ENCODE peak calls at places on chromosomes 16 and 17, in ten cellular contexts. K, Z, B, R, U, G, H, L, E and V are unnamed samples.

GRCh38 chr16:16994831-16995230 is 475.9 kb downstream of the XYLT1 start:
- DNase-seq in E (no peak), R (no peak), K (no peak), H (no peak), L (no peak), B (no peak), Z (no peak), G (no peak), U (no peak), V (no peak)

GRCh38 chr17:53101706-53102105 is 721.0 kb upstream of the KIF2B start:
- DNase-seq in U (no peak), E (no peak), R (no peak), H (no peak), Z (no peak), G (no peak), L (no peak), K (no peak), B (no peak), V (no peak)

GRCh38 chr17:60398227-60398959 is 6.5 kb upstream of the USP32 start:
- DNase-seq in H (no peak), Z (no peak), L (no peak), E (no peak), B (no peak), R (no peak), G (no peak), U (no peak), K (no peak), V (no peak)

GRCh38 chr17:66123163-66123562 is 68.8 kb downstream of the CEP112 start:
- DNase-seq in B (no peak), L (no peak), U (peak), R (no peak), Z (no peak), E (no peak), H (no peak), G (no peak), K (peak), V (no peak)

GRCh38 chr17:56319531-56319930 is 166.3 kb downstream of the ANKFN1 start:
- DNase-seq in B (no peak), K (peak), R (no peak), L (peak), U (peak), G (no peak), Z (no peak), H (no peak), E (peak), V (no peak)

GRCh38 chr16:52191533-52192134 is 355.3 kb downstream of the TOX3 start:
- DNase-seq in K (peak), H (peak), B (no peak), G (peak), L (peak), E (peak), R (peak), Z (peak), U (peak), V (no peak)

GRCh38 chr16:1781758-1782407 is 488 bp downstream of the SPSB3 start:
- DNase-seq in H (peak), L (peak), B (no peak), R (no peak), U (peak), G (no peak), K (no peak), Z (peak), E (no peak), V (no peak)

GRCh38 chr17:9004132-9004960 is 17.0 kb upstream of the NTN1 start:
- DNase-seq in B (no peak), L (no peak), Z (no peak), K (no peak), U (no peak), H (peak), R (no peak), G (no peak), E (no peak), V (no peak)

GRCh38 chr17:81401727-81402529 is 6.7 kb downstream of the BAHCC1 start:
- DNase-seq in K (peak), E (no peak), B (no peak), Z (no peak), G (no peak), H (no peak), R (no peak), U (peak), L (peak), V (no peak)

GRCh38 chr17:10757658-10758057 is 27.8 kb upstream of the TMEM220 start:
- DNase-seq in L (no peak), K (no peak), Z (no peak), E (no peak), B (peak), U (no peak), G (no peak), R (no peak), H (no peak), V (no peak)

GRCh38 chr17:4945944-4946280 is 2.4 kb downstream of the PFN1 start:
- DNase-seq in L (no peak), H (no peak), G (no peak), E (no peak), B (no peak), R (no peak), U (no peak), K (no peak), Z (no peak), V (no peak)

GRCh38 chr16:49921106-49921505 is 65.2 kb upstream of the ZNF423 start:
- DNase-seq in K (no peak), H (no peak), Z (no peak), E (no peak), U (no peak), G (no peak), B (no peak), L (no peak), R (no peak), V (no peak)

GRCh38 chr16:85916141-85916890 is 17.4 kb downstream of the IRF8 start:
- DNase-seq in U (peak), E (no peak), G (no peak), K (peak), R (peak), H (peak), Z (no peak), L (peak), B (no peak), V (no peak)

GRCh38 chr16:56643833-56644232 is 5.4 kb downstream of the MT1A start:
- DNase-seq in K (no peak), L (no peak), E (no peak), G (no peak), U (no peak), Z (no peak), H (peak), B (no peak), R (no peak), V (no peak)

GRCh38 chr16:56647641-56648431 is 3.9 kb upstream of the MT1B start:
- DNase-seq in L (no peak), Z (no peak), U (no peak), B (no peak), R (no peak), K (no peak), H (peak), E (no peak), G (no peak), V (no peak)

GRCh38 chr16:56643080-56643778 is 4.8 kb downstream of the MT1A start:
- DNase-seq in E (no peak), Z (peak), R (peak), K (peak), L (peak), H (peak), U (peak), G (peak), B (no peak), V (no peak)

GRCh38 chr16:56645311-56645710 is 6.4 kb upstream of the MT1B start:
- DNase-seq in R (no peak), G (no peak), B (no peak), K (no peak), E (no peak), H (no peak), Z (no peak), U (no peak), L (no peak), V (no peak)

DNA sequence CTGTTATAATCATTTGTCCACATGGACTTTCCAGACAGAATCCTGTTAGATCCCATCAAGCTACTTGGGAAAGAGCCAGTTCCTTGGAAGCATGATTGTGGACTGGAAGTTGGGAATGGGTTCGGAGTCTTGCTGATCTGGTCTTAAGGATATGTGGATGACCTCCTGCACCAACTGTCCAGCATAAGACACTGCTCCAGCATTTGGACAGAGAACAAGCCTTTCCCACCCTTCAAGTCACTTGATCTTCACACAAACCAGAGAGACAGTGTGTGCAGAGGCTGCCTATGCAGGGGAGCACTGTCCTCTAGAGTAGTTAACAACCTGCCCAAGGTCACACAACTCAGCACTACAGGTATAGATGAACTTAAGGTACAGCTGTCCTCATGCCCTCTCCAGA is 5.8 kb upstream of the MT1B start:
- DNase-seq in H (no peak), U (no peak), R (no peak), L (no peak), Z (no peak), E (no peak), G (no peak), K (no peak), B (no peak), V (no peak)
- H3K4me3 ChIP-seq in H (no peak), U (no peak), R (no peak), L (no peak), Z (no peak), E (no peak), G (no peak), K (no peak), B (no peak), V (no peak)

DNA sequence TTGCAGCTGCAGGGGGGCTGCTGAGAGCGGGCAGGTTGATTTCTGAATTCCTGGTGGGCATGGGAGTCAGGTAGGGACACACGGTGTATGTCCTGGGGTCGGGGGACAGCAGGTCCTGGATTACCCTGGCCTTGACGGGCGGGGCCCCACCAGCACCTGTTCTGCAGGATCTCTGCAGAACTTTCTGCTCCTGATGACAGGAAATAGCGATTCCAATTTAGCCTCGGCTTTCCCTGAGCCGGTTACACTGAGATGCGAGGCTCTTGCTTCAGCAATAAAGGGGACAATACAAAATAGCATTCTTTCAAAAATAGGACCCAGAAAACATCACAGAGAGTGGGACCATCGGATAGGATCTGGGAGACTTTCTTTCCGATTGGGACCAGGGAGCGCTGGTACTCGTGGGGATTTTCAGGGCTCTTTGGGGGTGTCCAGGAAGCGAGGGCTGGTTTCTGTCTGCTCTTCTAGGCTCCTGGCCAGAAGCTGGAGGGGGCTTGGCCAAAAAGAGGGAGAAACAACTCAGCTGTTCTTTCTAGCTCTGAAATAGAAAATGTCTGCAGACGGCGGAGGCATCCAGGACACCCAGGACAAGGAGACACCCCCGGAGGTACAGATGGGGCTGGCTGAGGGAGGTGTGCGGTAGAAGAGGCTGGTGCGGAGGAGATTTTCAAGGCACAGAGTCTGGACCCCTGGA is 642 bp downstream of the ZNF205 start:
- DNase-seq in E (no peak), U (no peak), G (no peak), Z (no peak), B (no peak), K (peak), R (no peak), L (no peak), H (no peak), V (no peak)
- H3K4me3 ChIP-seq in E (peak), U (peak), G (no peak), Z (no peak), B (peak), K (peak), R (peak), L (peak), H (peak), V (peak)

GRCh38 chr16:31569360-31569717 is 41.6 kb downstream of the AHSP start:
- DNase-seq in E (no peak), L (no peak), H (no peak), Z (peak), U (peak), K (no peak), R (no peak), B (no peak), G (no peak), V (no peak)
- H3K4me3 ChIP-seq in E (no peak), L (no peak), H (no peak), Z (no peak), U (peak), K (no peak), R (peak), B (peak), G (no peak), V (no peak)

GRCh38 chr17:40560592-40561293 is 4.5 kb downstream of the CCR7 start:
- DNase-seq in Z (peak), E (no peak), H (peak), R (peak), L (no peak), G (peak), U (no peak), B (peak), K (peak), V (no peak)
- H3K4me3 ChIP-seq in Z (peak), E (peak), H (no peak), R (no peak), L (no peak), G (peak), U (no peak), B (peak), K (no peak), V (no peak)

GRCh38 chr17:41864837-41865595 is at the start of gene KLHL11:
- DNase-seq in B (no peak), K (peak), H (peak), R (peak), L (peak), E (peak), Z (peak), G (peak), U (peak), V (peak)

GRCh38 chr17:41865596-41865893 is 322 bp upstream of the KLHL11 start:
- DNase-seq in G (no peak), B (no peak), R (no peak), E (no peak), U (no peak), H (no peak), K (no peak), Z (no peak), L (no peak), V (no peak)

GRCh38 chr17:41863074-41863843 is 2.0 kb downstream of the KLHL11 start:
- DNase-seq in U (no peak), L (no peak), Z (peak), E (no peak), H (no peak), G (peak), R (no peak), K (no peak), B (no peak), V (no peak)

GRCh38 chr17:41860254-41860931 is 4.8 kb downstream of the KLHL11 start:
- DNase-seq in Z (no peak), B (no peak), U (no peak), H (no peak), K (no peak), L (no peak), G (no peak), E (no peak), R (no peak), V (no peak)

GRCh38 chr17:41864498-41864836 is 756 bp downstream of the KLHL11 start:
- DNase-seq in G (no peak), B (no peak), U (peak), L (no peak), R (peak), Z (no peak), E (no peak), H (no peak), K (no peak), V (no peak)
- H3K4me3 ChIP-seq in G (peak), B (peak), U (peak), L (peak), R (peak), Z (peak), E (peak), H (peak), K (peak), V (peak)